ENCODE peak calls at places on chromosomes 1 and 21, in six cellular contexts. O, H, F, B, G and K are unnamed samples.

GRCh38 chr1:43396059-43396458 is 6.4 kb downstream of the SZT2 start:
- DNase-seq in O (no peak), F (no peak), H (no peak), B (no peak), G (no peak), K (no peak)

GRCh38 chr1:2982615-2983318 is 38.5 kb upstream of the ACTRT2 start:
- DNase-seq in H (no peak), G (no peak), F (peak; percentile 70), B (no peak), O (no peak), K (no peak)

GRCh38 chr1:78591971-78592370 is 28.3 kb upstream of the IFI44L start:
- DNase-seq in F (no peak), G (no peak), H (no peak), O (no peak), B (no peak), K (no peak)

GRCh38 chr1:20601123-20601825 is 12.4 kb downstream of the CDA start:
- DNase-seq in G (no peak), F (no peak), H (no peak), B (no peak), O (no peak), K (no peak)

GRCh38 chr21:35614412-35614901 is 445.9 kb downstream of the SETD4 start:
- DNase-seq in G (no peak), B (no peak), O (no peak), H (no peak), F (no peak), K (peak; percentile 50)

GRCh38 chr1:85984677-85985076 is 171.9 kb downstream of the COL24A1 start:
- DNase-seq in H (no peak), F (no peak), B (no peak), O (no peak), G (no peak), K (no peak)

GRCh38 chr1:64923294-64923718 is 43.0 kb downstream of the JAK1 start:
- DNase-seq in F (no peak), H (no peak), O (no peak), B (no peak), G (no peak), K (no peak)

GRCh38 chr1:115666702-115667101 is 24.9 kb downstream of the VANGL1 start:
- DNase-seq in F (no peak), B (no peak), G (no peak), H (no peak), O (no peak), K (no peak)

GRCh38 chr21:45366931-45367401 is 38.0 kb upstream of the COL18A1 start:
- DNase-seq in O (peak; percentile 55), B (peak; percentile 90), G (no peak), F (peak; percentile 83), H (peak; percentile 76), K (peak; percentile 99)

GRCh38 chr1:79161077-79161476 is 154.5 kb upstream of the ADGRL4 start:
- DNase-seq in B (no peak), G (no peak), O (no peak), F (no peak), H (no peak), K (no peak)

GRCh38 chr1:20376880-20377494 is 86.3 kb downstream of the VWA5B1 start:
- DNase-seq in O (peak; percentile 63), G (peak; percentile 61), H (peak; percentile 59), F (no peak), B (no peak), K (peak; percentile 54)

GRCh38 chr1:65538013-65538578 is 117.6 kb downstream of the LEPR start:
- DNase-seq in B (no peak), O (no peak), H (no peak), G (no peak), F (no peak), K (no peak)

GRCh38 chr1:26697441-26697977 is 1.7 kb downstream of the ARID1A start:
- DNase-seq in O (no peak), F (no peak), H (no peak), B (peak; percentile 16), G (no peak), K (no peak)

GRCh38 chr1:29876902-29877301 is 640.6 kb downstream of the PTPRU start:
- DNase-seq in H (no peak), B (no peak), O (no peak), G (no peak), F (no peak), K (no peak)

GRCh38 chr1:25770541-25771245 is 29.3 kb upstream of the SELENON start:
- DNase-seq in B (no peak), F (no peak), G (no peak), H (no peak), O (no peak), K (no peak)

GRCh38 chr21:46080171-46081021 is 17.5 kb upstream of the COL6A2 start:
- DNase-seq in G (peak; percentile 22), B (peak; percentile 30), F (peak; percentile 83), O (no peak), H (no peak), K (no peak)

GRCh38 chr1:41758904-41759548 is 159.7 kb downstream of the HIVEP3 start:
- DNase-seq in F (no peak), G (no peak), B (no peak), O (no peak), H (no peak), K (no peak)

GRCh38 chr1:27678747-27679146 is 6.8 kb upstream of the IFI6 start:
- DNase-seq in B (no peak), O (no peak), H (no peak), F (no peak), G (no peak), K (no peak)

GRCh38 chr1:245283001-245283400 is 128.2 kb downstream of the KIF26B start:
- DNase-seq in B (no peak), F (no peak), H (no peak), G (no peak), O (no peak), K (no peak)

GRCh38 chr1:41046347-41046775 is 24.8 kb upstream of the SLFNL1 start:
- DNase-seq in H (no peak), F (no peak), O (peak; percentile 55), B (no peak), G (no peak), K (no peak)

GRCh38 chr1:224579526-224579925 is 36.6 kb upstream of the CNIH3 start:
- DNase-seq in O (no peak), H (no peak), B (no peak), F (no peak), G (no peak), K (no peak)

GRCh38 chr1:19049128-19049768 is 92.8 kb upstream of the IFFO2 start:
- DNase-seq in B (no peak), G (no peak), H (no peak), F (no peak), O (no peak), K (no peak)

GRCh38 chr21:33078907-33079582 is 9.1 kb downstream of the OLIG1 start:
- DNase-seq in O (no peak), F (no peak), B (no peak), H (peak; percentile 36), G (peak; percentile 74), K (peak; percentile 98)

GRCh38 chr1:11053758-11054137 is 6.1 kb downstream of the SRM start:
- DNase-seq in G (no peak), F (no peak), O (no peak), H (no peak), B (no peak), K (no peak)

GRCh38 chr1:3426956-3427535 is 27.4 kb upstream of the ARHGEF16 start:
- DNase-seq in G (no peak), F (no peak), O (no peak), H (no peak), B (no peak), K (no peak)

GRCh38 chr1:171740987-171741871 is 636 bp downstream of the VAMP4 start:
- DNase-seq in O (peak; percentile 47), F (no peak), G (peak; percentile 30), H (peak; percentile 25), B (peak; percentile 24), K (peak; percentile 7)

DNA sequence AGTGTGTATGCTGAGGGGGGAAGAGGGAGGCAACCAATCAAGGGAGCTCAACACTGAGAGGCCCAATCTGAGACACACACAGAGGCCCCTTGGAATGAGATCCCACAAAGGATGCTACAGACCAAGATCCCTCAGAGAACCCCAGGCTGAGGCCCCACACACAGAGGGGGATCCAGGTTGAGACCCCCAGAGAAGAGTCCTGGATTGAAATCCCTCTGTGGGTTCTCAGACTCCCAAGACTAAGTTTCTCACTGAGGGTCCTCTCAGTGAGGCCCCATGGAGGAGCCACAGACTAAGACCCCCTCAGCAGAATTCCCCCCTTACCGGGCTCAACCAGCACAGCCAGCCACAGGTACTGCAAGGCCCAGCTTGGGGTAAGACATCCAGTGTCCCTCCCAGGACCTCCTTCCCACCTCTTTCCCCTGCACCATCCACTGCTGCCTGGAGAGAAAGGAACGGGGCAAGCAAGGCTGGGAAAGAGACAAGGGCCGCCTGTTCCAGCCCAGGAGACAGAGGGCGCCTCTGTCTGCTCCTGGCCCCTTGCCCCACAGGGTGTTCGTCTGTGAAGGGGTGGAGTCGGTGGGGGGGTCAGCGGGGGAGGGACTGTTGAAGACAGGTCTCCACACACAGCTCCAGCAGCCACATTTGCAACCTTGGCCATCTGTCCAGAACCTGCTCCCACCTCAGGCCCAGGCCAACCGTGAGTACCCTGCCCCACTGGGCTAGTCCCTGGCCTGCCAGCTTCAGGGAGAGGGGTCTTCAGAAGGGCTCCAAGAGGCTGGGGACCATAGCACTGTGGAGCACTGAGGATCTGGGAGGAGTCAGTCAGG is at the start of gene S100A1:
- DNase-seq in H (no peak), B (no peak), G (no peak), F (no peak), O (no peak), K (no peak)
- TF ChIP-seq POLR2A in H (no peak), B (no peak), G (no peak), F (no peak), O (no peak), K (no peak)

GRCh38 chr1:150486966-150487762 is at the start of gene TARS2:
- DNase-seq in F (no peak), O (peak; percentile 97), H (peak; percentile 93), B (peak; percentile 93), G (peak; percentile 76), K (peak; percentile 76)
- TF ChIP-seq POLR2A in F (peak; percentile 80), O (peak; percentile 77), H (peak; percentile 73), B (peak; percentile 25), G (peak; percentile 96), K (peak; percentile 77)

GRCh38 chr1:182789138-182790076 is at the start of gene NPL:
- DNase-seq in O (peak; percentile 88), H (peak; percentile 47), G (peak; percentile 74), B (peak; percentile 74), F (peak; percentile 98), K (peak; percentile 15)
- TF ChIP-seq POLR2A in O (peak; percentile 80), H (peak; percentile 54), G (peak; percentile 91), B (peak; percentile 55), F (peak; percentile 99), K (peak; percentile 61)

DNA sequence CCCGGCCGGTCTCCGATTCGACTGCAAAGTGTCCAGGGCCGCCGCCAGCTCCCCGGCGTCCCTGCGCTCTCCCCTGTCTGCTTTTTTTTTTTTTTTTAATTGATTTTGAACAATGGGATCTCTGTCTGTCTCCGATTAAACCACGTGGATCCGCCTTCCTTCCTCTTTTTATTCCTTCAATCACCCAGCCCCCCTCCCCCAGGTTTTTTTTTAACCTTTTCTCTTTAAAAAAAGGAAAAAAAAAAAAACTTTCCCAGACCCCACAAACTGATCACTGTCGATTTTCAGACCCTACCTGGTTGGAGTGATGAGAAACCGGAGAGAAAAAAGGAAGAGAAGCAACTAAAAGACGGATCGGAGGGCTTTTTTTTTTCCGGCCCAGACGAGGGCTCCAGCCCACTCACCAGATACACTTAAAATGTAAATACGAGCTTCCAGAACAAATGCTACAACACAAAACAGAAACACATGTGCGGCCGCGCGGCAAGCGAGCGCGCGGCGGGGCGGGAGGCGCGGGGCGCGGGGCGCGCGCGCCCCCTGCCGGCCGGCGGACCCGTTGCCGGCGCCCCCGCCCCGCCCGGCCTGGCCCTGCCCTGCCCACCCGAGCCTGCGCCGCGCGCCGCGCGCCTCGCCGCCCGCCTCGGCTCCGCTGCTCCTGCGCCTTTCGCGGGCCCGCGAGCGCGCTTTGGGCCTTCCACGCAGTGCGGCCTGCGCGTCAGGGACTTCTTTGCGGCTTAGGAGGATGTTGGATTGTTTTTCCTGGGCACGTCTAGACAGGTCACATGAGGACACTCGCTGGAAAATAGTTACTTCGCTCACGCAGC is at the start of gene RCC2:
- DNase-seq in G (peak; percentile 81), B (peak; percentile 65), H (peak; percentile 44), O (peak; percentile 67), F (peak; percentile 96), K (no peak)
- TF ChIP-seq POLR2A in G (peak; percentile 69), B (no peak), H (peak; percentile 57), O (peak; percentile 25), F (no peak), K (peak; percentile 31)